ENCODE peak calls at places on chromosomes 6 and 20, in seven cellular contexts. B is CD8-positive, alpha-beta T cell; Y is lower lobe of right lung; N is mammary epithelial cell; A is cardiac muscle cell; H is heart left ventricle; G is GM23338. U is an unnamed sample.

GRCh38 chr6:43185391-43185790 is 3.4 kb downstream of the CUL9 start:
- DNase-seq in B (peak), Y (no peak), N (no peak), A (no peak), H (no peak), G (no peak), U (no peak)

GRCh38 chr20:10511166-10511506 is 76.0 kb downstream of the SLX4IP start:
- DNase-seq in B (no peak), Y (no peak), N (no peak), A (no peak), H (no peak), G (no peak), U (no peak)

GRCh38 chr6:38045701-38046305 is 226.3 kb downstream of the ZFAND3 start:
- DNase-seq in B (no peak), Y (no peak), N (no peak), A (no peak), H (no peak), G (no peak), U (no peak)

GRCh38 chr6:136641873-136642465 is 91.7 kb upstream of the MAP7 start:
- DNase-seq in B (no peak), Y (no peak), N (no peak), A (no peak), H (no peak), G (no peak), U (no peak)

GRCh38 chr6:106825156-106825555 is 149.4 kb downstream of the CD24 start:
- DNase-seq in B (no peak), Y (no peak), N (no peak), A (no peak), H (no peak), G (no peak), U (no peak)

GRCh38 chr20:52783769-52784168 is 188.4 kb upstream of the TSHZ2 start:
- DNase-seq in B (peak), Y (no peak), N (peak), A (peak), H (no peak), G (peak), U (no peak)

GRCh38 chr6:138250513-138251247 is 32.4 kb upstream of the PBOV1 start:
- DNase-seq in B (no peak), Y (peak), N (peak), A (peak), H (peak), G (no peak), U (no peak)

GRCh38 chr20:45890077-45890996 is 671 bp downstream of the NEURL2 start:
- DNase-seq in B (peak), Y (peak), N (no peak), A (peak), H (peak), G (peak), U (peak)

GRCh38 chr6:112466378-112467151 is 119.4 kb downstream of the RFPL4B start:
- DNase-seq in B (no peak), Y (no peak), N (peak), A (peak), H (no peak), G (no peak), U (no peak)

DNA sequence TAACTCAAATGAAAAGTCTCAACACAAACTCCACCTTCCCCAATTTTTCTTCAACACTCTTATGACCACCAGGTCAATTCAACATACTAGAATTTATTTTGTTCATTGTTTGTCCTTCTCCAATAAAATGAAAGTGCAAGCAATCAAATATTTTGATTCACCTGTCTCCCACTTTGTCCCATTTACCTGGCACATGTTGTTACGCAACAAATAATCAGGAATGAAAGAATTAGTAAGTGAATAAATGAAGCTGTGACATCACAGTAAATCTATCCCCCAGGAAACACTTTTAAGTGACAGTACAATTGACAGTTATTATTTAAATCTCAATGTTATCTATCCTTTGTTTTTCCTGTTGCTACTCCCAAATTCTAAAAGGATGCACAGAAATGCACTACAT is 393.7 kb upstream of the OPRM1 start:
- DNase-seq in B (no peak), Y (no peak), N (no peak), A (no peak), H (no peak), G (no peak), U (no peak)
- H3K27ac ChIP-seq in B (no peak), Y (no peak), N (no peak), A (no peak), H (no peak), G (no peak), U (no peak)

DNA sequence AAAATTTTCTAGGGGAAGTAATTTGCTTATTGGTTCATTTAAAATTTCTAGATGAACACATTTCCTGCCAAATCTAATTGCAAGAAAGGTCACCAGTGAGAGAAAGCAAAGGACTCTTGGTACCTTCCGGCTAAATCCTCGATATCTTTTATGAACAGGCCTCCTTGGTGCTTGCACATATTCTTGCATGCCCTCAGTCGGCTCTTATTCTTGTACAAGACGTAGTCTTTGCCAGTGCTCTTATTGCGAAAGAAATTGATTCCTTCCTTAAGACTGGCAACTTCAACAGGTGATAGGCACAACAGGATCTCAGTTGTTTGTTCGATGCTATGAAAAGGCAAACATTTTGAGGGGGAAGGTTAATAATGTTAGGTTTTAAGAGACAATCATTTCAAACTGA is 141.7 kb upstream of the CARMIL1 start:
- DNase-seq in B (no peak), Y (no peak), N (no peak), A (peak), H (no peak), G (no peak), U (no peak)
- H3K4me3 ChIP-seq in B (peak), Y (peak), N (no peak), A (no peak), H (peak), G (no peak), U (peak)

GRCh38 chr6:167127785-167128531 is 5.1 kb downstream of the CCR6 start:
- DNase-seq in B (no peak), Y (no peak), N (no peak), A (no peak), H (no peak), G (no peak), U (no peak)

GRCh38 chr6:167130712-167131684 is 8.1 kb downstream of the CCR6 start:
- DNase-seq in B (no peak), Y (no peak), N (no peak), A (no peak), H (no peak), G (no peak), U (no peak)

GRCh38 chr6:167129159-167129558 is 6.3 kb downstream of the CCR6 start:
- DNase-seq in B (no peak), Y (no peak), N (no peak), A (no peak), H (no peak), G (no peak), U (no peak)

GRCh38 chr6:167129588-167129987 is 6.7 kb downstream of the CCR6 start:
- DNase-seq in B (no peak), Y (no peak), N (no peak), A (no peak), H (no peak), G (no peak), U (no peak)

GRCh38 chr6:167130008-167130677 is 7.2 kb downstream of the CCR6 start:
- DNase-seq in B (no peak), Y (no peak), N (no peak), A (no peak), H (no peak), G (no peak), U (no peak)
- H3K27ac ChIP-seq in B (no peak), Y (no peak), N (no peak), A (no peak), H (no peak), G (no peak), U (no peak)

GRCh38 chr6:23419046-23419445 is 707.0 kb upstream of the NRSN1 start:
- DNase-seq in B (no peak), Y (no peak), N (no peak), A (no peak), H (no peak), G (no peak), U (no peak)

GRCh38 chr6:23418095-23418494 is 707.9 kb upstream of the NRSN1 start:
- DNase-seq in B (no peak), Y (no peak), N (no peak), A (no peak), H (peak), G (no peak), U (no peak)

GRCh38 chr6:23417133-23417532 is 708.9 kb upstream of the NRSN1 start:
- DNase-seq in B (no peak), Y (no peak), N (no peak), A (no peak), H (no peak), G (no peak), U (no peak)

GRCh38 chr6:23424584-23424983 is 701.4 kb upstream of the NRSN1 start:
- DNase-seq in B (no peak), Y (no peak), N (no peak), A (no peak), H (no peak), G (no peak), U (no peak)

DNA sequence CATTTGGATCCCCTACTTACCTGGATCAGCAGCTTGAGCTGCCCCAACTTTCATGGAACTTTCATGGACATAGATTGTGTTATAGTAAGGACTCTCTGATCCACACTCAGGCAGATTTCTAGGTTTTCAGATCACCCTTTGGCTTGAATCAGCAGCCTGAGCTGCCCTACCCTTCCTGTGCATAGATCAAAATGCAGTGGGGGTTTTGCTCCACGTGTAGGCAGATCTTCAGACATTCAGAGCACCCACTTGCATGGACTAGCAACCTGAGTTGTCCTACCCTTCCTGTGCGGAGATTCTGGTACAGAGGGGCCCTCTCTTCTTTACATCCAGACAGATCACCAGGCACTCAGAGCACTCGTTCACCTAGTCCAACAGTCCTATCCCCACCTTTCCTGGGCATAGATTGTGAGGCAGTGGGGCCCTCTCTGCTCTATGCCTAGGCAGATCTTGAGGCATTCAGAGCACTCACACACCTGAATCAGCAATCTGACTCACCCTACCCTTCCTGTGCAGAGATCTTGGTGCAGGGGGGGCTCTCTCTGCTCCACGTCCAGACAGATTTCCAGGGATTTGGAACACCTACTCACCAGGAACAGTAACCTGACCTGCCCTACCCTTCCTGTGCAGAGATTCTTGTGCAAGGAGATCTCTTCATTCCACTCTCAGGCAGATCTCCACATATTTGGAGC is 705.2 kb upstream of the NRSN1 start:
- DNase-seq in B (no peak), Y (no peak), N (peak), A (no peak), H (no peak), G (no peak), U (no peak)
- H3K4me3 ChIP-seq in B (no peak), Y (no peak), N (no peak), A (no peak), H (no peak), G (no peak), U (no peak)

DNA sequence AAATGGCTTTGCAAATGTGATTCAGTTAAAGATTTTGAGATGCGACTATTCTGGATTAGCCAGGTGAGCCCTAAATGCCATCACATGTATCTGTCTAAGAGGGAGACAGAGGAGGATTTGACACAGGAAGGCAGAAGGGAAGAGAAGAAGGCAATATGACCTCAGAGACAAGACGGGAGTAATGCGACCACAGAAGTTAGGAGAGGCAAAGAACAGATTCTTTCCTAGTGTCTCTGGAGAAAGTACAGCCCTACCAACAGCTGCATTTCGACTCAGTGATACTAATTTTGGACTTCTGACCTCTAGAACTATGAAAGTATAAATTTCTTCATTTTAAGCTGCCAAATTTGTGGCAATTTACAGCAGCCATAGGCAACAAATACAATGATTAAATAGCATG is 24.2 kb upstream of the TPD52L1 start:
- DNase-seq in B (no peak), Y (no peak), N (no peak), A (no peak), H (no peak), G (no peak), U (no peak)
- H3K27ac ChIP-seq in B (no peak), Y (no peak), N (no peak), A (no peak), H (no peak), G (no peak), U (no peak)

GRCh38 chr6:1903780-1904493 is 294.2 kb downstream of the FOXC1 start:
- DNase-seq in B (no peak), Y (no peak), N (no peak), A (no peak), H (no peak), G (no peak), U (no peak)
- H3K4me3 ChIP-seq in B (no peak), Y (no peak), N (no peak), A (no peak), H (no peak), G (no peak), U (no peak)

GRCh38 chr6:22556298-22556697 is 13.1 kb upstream of the HDGFL1 start:
- DNase-seq in B (no peak), Y (no peak), N (no peak), A (no peak), H (no peak), G (no peak), U (no peak)

GRCh38 chr6:22557007-22557406 is 12.4 kb upstream of the HDGFL1 start:
- DNase-seq in B (no peak), Y (no peak), N (no peak), A (no peak), H (no peak), G (no peak), U (no peak)

GRCh38 chr6:22558288-22558882 is 11.0 kb upstream of the HDGFL1 start:
- DNase-seq in B (no peak), Y (no peak), N (no peak), A (no peak), H (no peak), G (no peak), U (no peak)
- H3K27ac ChIP-seq in B (no peak), Y (no peak), N (no peak), A (no peak), H (no peak), G (no peak), U (no peak)

U was measured in tibial nerve.